ENCODE peak calls at places on chromosomes 1 and 21, in eight cellular contexts. F is aorta, L is heart right ventricle, B is ovary, T is pancreas, R is DND-41, V is transverse colon, K is mucosa of descending colon. M is an unnamed sample. For H3K9me3, the result is how much of the 10 kb centered on the place peaks cover.

GRCh38 chr1:92929461-92929860 is 31.8 kb downstream of the DIPK1A start:
- DNase-seq in F (no peak), L (no peak), B (no peak), T (no peak), R (no peak), V (no peak), K (no peak), M (no peak)

GRCh38 chr21:34881421-34881820 is 167.7 kb downstream of the RUNX1 start:
- DNase-seq in F (no peak), L (no peak), B (no peak), T (no peak), R (no peak), V (no peak), K (no peak), M (no peak)

GRCh38 chr1:7644906-7645750 is 126.0 kb upstream of the VAMP3 start:
- DNase-seq in F (no peak), L (peak), B (peak), T (peak), R (no peak), V (peak), K (peak), M (peak)

GRCh38 chr21:45888361-45889009 is 93.1 kb upstream of the COL6A1 start:
- DNase-seq in F (peak), L (no peak), B (no peak), T (no peak), R (no peak), V (no peak), K (no peak), M (no peak)

GRCh38 chr1:15249032-15249601 is 2.1 kb downstream of the FHAD1 start:
- DNase-seq in F (no peak), L (no peak), B (no peak), T (no peak), R (peak), V (no peak), K (no peak), M (no peak)

GRCh38 chr1:238501290-238501689 is 610.6 kb upstream of the ZP4 start:
- DNase-seq in F (no peak), L (no peak), B (no peak), T (no peak), R (no peak), V (no peak), K (no peak), M (no peak)

GRCh38 chr1:221457706-221458429 is 284.0 kb downstream of the DUSP10 start:
- DNase-seq in F (no peak), L (no peak), B (no peak), T (no peak), R (no peak), V (no peak), K (no peak), M (no peak)

GRCh38 chr1:206898089-206898908 is 1.1 kb downstream of the IL24 start:
- DNase-seq in F (no peak), L (no peak), B (no peak), T (no peak), R (no peak), V (no peak), K (no peak), M (no peak)

GRCh38 chr1:201546093-201546492 is 7.2 kb downstream of the NAV1 start:
- DNase-seq in F (no peak), L (no peak), B (no peak), T (no peak), R (no peak), V (no peak), K (no peak), M (peak)

GRCh38 chr1:192974701-192975100 is 84.5 kb downstream of the UCHL5 start:
- DNase-seq in F (no peak), L (no peak), B (no peak), T (no peak), R (no peak), V (no peak), K (no peak), M (peak)

GRCh38 chr1:55631508-55631907 is 416.3 kb upstream of the USP24 start:
- DNase-seq in F (no peak), L (no peak), B (no peak), T (no peak), R (no peak), V (no peak), K (no peak), M (no peak)

GRCh38 chr1:198199105-198199504 is 42.3 kb downstream of the NEK7 start:
- DNase-seq in F (no peak), L (no peak), B (no peak), T (no peak), R (peak), V (no peak), K (no peak), M (peak)

GRCh38 chr1:2879026-2879425 is 77.5 kb upstream of the TTC34 start:
- DNase-seq in F (no peak), L (no peak), B (no peak), T (no peak), R (no peak), V (no peak), K (no peak), M (no peak)

GRCh38 chr1:2876846-2877245 is 75.4 kb upstream of the TTC34 start:
- DNase-seq in F (no peak), L (no peak), B (no peak), T (no peak), R (no peak), V (no peak), K (no peak), M (no peak)

GRCh38 chr1:2878591-2878990 is 77.1 kb upstream of the TTC34 start:
- DNase-seq in F (no peak), L (no peak), B (no peak), T (no peak), R (no peak), V (no peak), K (no peak), M (no peak)

GRCh38 chr1:2875677-2876531 is 74.4 kb upstream of the TTC34 start:
- DNase-seq in F (peak), L (no peak), B (no peak), T (peak), R (no peak), V (no peak), K (no peak), M (no peak)

GRCh38 chr1:2877391-2877790 is 75.9 kb upstream of the TTC34 start:
- DNase-seq in F (no peak), L (no peak), B (no peak), T (no peak), R (no peak), V (no peak), K (no peak), M (no peak)
- H3K9me3 ChIP-seq in F (under half), L (under half), B (under half), T (under half), R (under half), V (under half), K (under half), M (under half)

DNA sequence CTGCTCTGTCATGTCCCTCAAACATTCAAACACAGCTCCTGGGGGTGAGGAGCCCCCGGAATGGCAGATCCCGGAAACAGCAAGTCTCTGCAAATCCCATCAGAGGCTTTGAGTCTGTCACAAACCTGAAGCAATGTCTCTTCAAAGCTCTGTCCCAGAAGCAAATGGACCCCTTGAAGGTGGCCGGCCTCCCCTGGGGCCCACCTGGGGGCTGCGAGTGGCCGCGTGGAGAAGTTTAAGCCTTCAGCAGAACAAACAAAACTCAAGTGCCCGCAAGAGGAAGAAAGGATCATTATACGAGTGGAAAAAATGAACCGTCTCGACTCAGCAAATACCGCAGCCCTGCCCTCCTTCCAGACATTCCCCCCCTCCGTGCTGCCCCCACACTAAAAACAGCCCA is 53.3 kb downstream of the PRDM16 start:
- DNase-seq in F (no peak), L (no peak), B (no peak), T (no peak), R (no peak), V (no peak), K (no peak), M (no peak)
- H3K9me3 ChIP-seq in F (under half), L (under half), B (under half), T (under half), R (under half), V (under half), K (under half), M (under half)

DNA sequence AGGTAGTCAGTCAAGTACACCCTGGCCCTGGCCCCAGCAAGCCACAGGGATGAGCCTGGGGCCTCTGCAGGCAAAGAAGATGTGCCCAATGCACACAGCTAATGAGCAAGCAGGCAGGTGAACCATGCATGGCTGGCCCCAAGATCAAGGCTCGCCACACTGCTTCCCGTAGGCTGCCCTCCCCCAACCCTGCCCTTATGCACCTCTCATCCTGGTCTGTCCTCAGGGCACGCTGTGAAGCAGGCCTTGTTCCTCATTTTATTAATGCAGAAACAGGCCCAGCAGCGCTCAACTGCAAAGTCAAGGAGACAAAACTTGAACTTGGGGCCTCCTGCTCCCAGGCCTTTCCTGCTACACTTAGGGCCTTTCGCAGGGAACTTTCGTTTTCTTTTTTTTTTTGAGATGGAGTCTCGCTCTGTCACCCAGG is 35.6 kb upstream of the ID3 start:
- DNase-seq in F (no peak), L (no peak), B (no peak), T (no peak), R (no peak), V (peak), K (no peak), M (no peak)
- H3K9me3 ChIP-seq in F (under half), L (under half), B (under half), T (under half), R (under half), V (under half), K (under half), M (under half)

DNA sequence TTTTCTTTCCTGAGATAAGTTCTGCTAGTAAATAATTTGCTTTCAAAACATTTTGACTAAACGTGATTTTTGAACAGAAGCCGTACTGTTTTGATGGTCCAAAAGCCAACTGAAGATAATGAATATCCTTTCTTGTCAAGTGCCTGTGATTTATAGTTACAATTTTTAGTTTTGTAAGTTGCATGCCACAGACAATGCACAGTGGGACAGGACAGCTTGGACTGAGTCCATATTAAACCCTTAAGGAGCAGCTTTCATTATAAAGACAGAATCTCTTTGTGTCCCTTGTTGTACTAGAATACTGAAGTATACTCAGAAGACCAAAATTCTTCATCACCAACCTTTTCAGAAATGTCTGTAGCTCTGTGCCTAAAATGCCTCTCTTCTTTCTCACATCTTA is 92.2 kb downstream of the LTN1 start:
- DNase-seq in F (no peak), L (no peak), B (no peak), T (no peak), R (no peak), V (no peak), K (no peak), M (no peak)
- H3K9me3 ChIP-seq in F (under half), L (under half), B (under half), T (under half), R (under half), V (under half), K (under half), M (under half)

DNA sequence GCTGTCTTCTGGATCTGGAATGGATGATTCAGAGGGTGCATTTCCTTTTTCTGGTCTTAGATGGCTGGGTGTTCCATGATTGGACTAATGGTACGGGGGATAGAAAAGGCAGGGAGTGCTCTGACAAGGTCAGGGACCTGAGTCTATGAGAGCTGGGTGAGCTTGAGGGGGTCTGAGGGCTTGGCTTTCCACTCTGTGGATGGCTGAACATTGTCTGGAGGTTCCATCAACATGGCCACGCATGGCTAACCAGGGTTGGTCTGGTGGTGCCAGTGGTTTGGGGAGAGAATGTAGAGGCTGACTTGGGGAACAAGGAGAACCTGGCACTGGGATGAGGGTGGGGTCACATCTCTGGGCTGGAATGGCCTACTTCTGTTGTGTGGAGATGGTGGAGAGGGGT is 41.5 kb upstream of the TSPAN2 start:
- DNase-seq in F (no peak), L (no peak), B (no peak), T (no peak), R (no peak), V (no peak), K (no peak), M (no peak)
- H3K9me3 ChIP-seq in F (under half), L (under half), B (under half), T (under half), R (under half), V (under half), K (under half), M (under half)

GRCh38 chr1:110048923-110049601 is 14.6 kb downstream of the STRIP1 start:
- DNase-seq in F (peak), L (no peak), B (no peak), T (no peak), R (no peak), V (peak), K (no peak), M (peak)

GRCh38 chr1:110050602-110051261 is 16.3 kb downstream of the STRIP1 start:
- DNase-seq in F (peak), L (no peak), B (no peak), T (no peak), R (no peak), V (no peak), K (no peak), M (peak)

GRCh38 chr1:110047463-110047862 is 13.0 kb downstream of the STRIP1 start:
- DNase-seq in F (no peak), L (no peak), B (no peak), T (no peak), R (no peak), V (no peak), K (no peak), M (no peak)

GRCh38 chr1:110049801-110050601 is 15.6 kb downstream of the STRIP1 start:
- DNase-seq in F (peak), L (no peak), B (peak), T (no peak), R (no peak), V (no peak), K (no peak), M (no peak)

GRCh38 chr1:110048240-110048639 is 13.8 kb downstream of the STRIP1 start:
- DNase-seq in F (peak), L (no peak), B (no peak), T (no peak), R (no peak), V (no peak), K (no peak), M (peak)
- H3K9me3 ChIP-seq in F (under half), L (under half), B (under half), T (under half), R (under half), V (under half), K (under half), M (under half)

GRCh38 chr1:235669277-235669676 is 19.7 kb upstream of the GNG4 start:
- DNase-seq in F (no peak), L (no peak), B (no peak), T (no peak), R (no peak), V (no peak), K (no peak), M (no peak)
- H3K9me3 ChIP-seq in F (under half), L (under half), B (under half), T (under half), R (under half), V (under half), K (under half), M (under half)